ENCODE peak calls at places on chromosomes 11 and 22, in eight cellular contexts. L, G, B, Q, N, H, R and S are unnamed samples.

GRCh38 chr11:113587318-113587739 is 112.1 kb upstream of the DRD2 start:
- DNase-seq in L (peak), G (no peak), B (no peak), Q (no peak), N (no peak), H (no peak), R (no peak), S (no peak)

GRCh38 chr11:7749456-7749855 is 43.2 kb upstream of the OVCH2 start:
- DNase-seq in L (peak), G (no peak), B (no peak), Q (no peak), N (no peak), H (no peak), R (no peak), S (no peak)

GRCh38 chr22:31614781-31615480 is 47.1 kb downstream of the PISD start:
- DNase-seq in L (no peak), G (no peak), B (no peak), Q (no peak), N (no peak), H (no peak), R (no peak), S (no peak)

GRCh38 chr11:130151196-130151595 is 8.4 kb upstream of the ST14 start:
- DNase-seq in L (no peak), G (no peak), B (no peak), Q (no peak), N (no peak), H (no peak), R (no peak), S (no peak)

GRCh38 chr11:44989831-44990566 is 39.3 kb upstream of the TP53I11 start:
- DNase-seq in L (no peak), G (no peak), B (peak), Q (no peak), N (no peak), H (peak), R (no peak), S (peak)

GRCh38 chr11:111852103-111852502 is 19.3 kb downstream of the ALG9 start:
- DNase-seq in L (no peak), G (no peak), B (no peak), Q (no peak), N (no peak), H (no peak), R (no peak), S (no peak)

GRCh38 chr11:75588067-75588481 is 26.0 kb downstream of the SERPINH1 start:
- DNase-seq in L (no peak), G (no peak), B (no peak), Q (no peak), N (no peak), H (no peak), R (peak), S (peak)

GRCh38 chr11:102843474-102843873 is at the start of gene MMP3:
- DNase-seq in L (peak), G (no peak), B (no peak), Q (no peak), N (no peak), H (no peak), R (no peak), S (no peak)

GRCh38 chr11:124863137-124863825 is 2.0 kb upstream of the ROBO3 start:
- DNase-seq in L (peak), G (no peak), B (no peak), Q (no peak), N (no peak), H (no peak), R (no peak), S (peak)

GRCh38 chr11:129314381-129314780 is 61.3 kb upstream of the BARX2 start:
- DNase-seq in L (no peak), G (no peak), B (no peak), Q (no peak), N (no peak), H (no peak), R (no peak), S (no peak)

GRCh38 chr11:126345759-126346585 is 9.5 kb upstream of the ST3GAL4 start:
- DNase-seq in L (peak), G (no peak), B (no peak), Q (no peak), N (no peak), H (no peak), R (no peak), S (peak)

GRCh38 chr11:16811136-16812020 is 72.9 kb downstream of the C11orf58 start:
- DNase-seq in L (no peak), G (no peak), B (no peak), Q (no peak), N (no peak), H (no peak), R (no peak), S (no peak)

GRCh38 chr11:28759311-28759710 is 651.1 kb downstream of the METTL15 start:
- DNase-seq in L (no peak), G (no peak), B (no peak), Q (no peak), N (no peak), H (no peak), R (peak), S (no peak)

GRCh38 chr11:119051440-119052162 is 5.4 kb downstream of the HYOU1 start:
- DNase-seq in L (no peak), G (no peak), B (no peak), Q (no peak), N (no peak), H (no peak), R (no peak), S (no peak)

GRCh38 chr11:32562839-32563599 is 20.6 kb upstream of the EIF3M start:
- DNase-seq in L (no peak), G (no peak), B (no peak), Q (no peak), N (no peak), H (no peak), R (no peak), S (no peak)

GRCh38 chr22:30208631-30209603 is 37.6 kb downstream of the LIF start:
- DNase-seq in L (peak), G (no peak), B (no peak), Q (no peak), N (peak), H (peak), R (peak), S (peak)

GRCh38 chr11:69533296-69534165 is 52.1 kb downstream of the LINC01488 start:
- DNase-seq in L (no peak), G (no peak), B (no peak), Q (no peak), N (no peak), H (no peak), R (no peak), S (no peak)

GRCh38 chr11:87743002-87743401 is 432.2 kb downstream of the RAB38 start:
- DNase-seq in L (no peak), G (no peak), B (no peak), Q (no peak), N (no peak), H (no peak), R (peak), S (no peak)

GRCh38 chr11:17012712-17013547 is 1.3 kb downstream of the PLEKHA7 start:
- DNase-seq in L (peak), G (no peak), B (no peak), Q (no peak), N (no peak), H (peak), R (peak), S (peak)

GRCh38 chr22:50684501-50684900 is 11.9 kb downstream of the SHANK3 start:
- DNase-seq in L (no peak), G (no peak), B (no peak), Q (no peak), N (no peak), H (no peak), R (no peak), S (no peak)

GRCh38 chr11:134349109-134349801 is 17.5 kb downstream of the GLB1L2 start:
- DNase-seq in L (no peak), G (no peak), B (no peak), Q (no peak), N (no peak), H (no peak), R (no peak), S (no peak)

GRCh38 chr22:47168900-47169800 is 406.7 kb downstream of the TBC1D22A start:
- DNase-seq in L (peak), G (no peak), B (no peak), Q (no peak), N (peak), H (no peak), R (peak), S (no peak)

GRCh38 chr22:22710719-22711531 is 66.5 kb downstream of the GGTLC2 start:
- DNase-seq in L (peak), G (peak), B (peak), Q (no peak), N (no peak), H (peak), R (peak), S (peak)

GRCh38 chr11:118961591-118961990 is 5.5 kb downstream of the UPK2 start:
- DNase-seq in L (no peak), G (no peak), B (no peak), Q (no peak), N (no peak), H (no peak), R (no peak), S (no peak)

GRCh38 chr11:123188508-123189165 is 6.4 kb downstream of the CLMP start:
- DNase-seq in L (peak), G (no peak), B (peak), Q (no peak), N (no peak), H (no peak), R (no peak), S (no peak)

GRCh38 chr11:13891911-13892310 is 70.6 kb upstream of the SPON1 start:
- DNase-seq in L (no peak), G (no peak), B (peak), Q (no peak), N (peak), H (no peak), R (peak), S (no peak)

GRCh38 chr11:5608778-5609177 is 12.3 kb downstream of the TRIM6 start:
- DNase-seq in L (no peak), G (no peak), B (no peak), Q (no peak), N (no peak), H (no peak), R (no peak), S (no peak)

GRCh38 chr11:134277176-134278001 is 1.2 kb downstream of the GLB1L3 start:
- DNase-seq in L (no peak), G (no peak), B (no peak), Q (no peak), N (no peak), H (no peak), R (no peak), S (no peak)

GRCh38 chr11:63494936-63495335 is 4.0 kb upstream of the PLAAT5 start:
- DNase-seq in L (no peak), G (no peak), B (no peak), Q (no peak), N (no peak), H (no peak), R (no peak), S (no peak)

GRCh38 chr11:26042113-26042512 is 289.8 kb upstream of the ANO3 start:
- DNase-seq in L (no peak), G (no peak), B (no peak), Q (no peak), N (no peak), H (no peak), R (no peak), S (no peak)

GRCh38 chr11:5090668-5091067 is 21.3 kb downstream of the OR52E1 start:
- DNase-seq in L (no peak), G (no peak), B (no peak), Q (no peak), N (no peak), H (no peak), R (no peak), S (no peak)

GRCh38 chr11:72821221-72821919 is 7.2 kb downstream of the ATG16L2 start:
- DNase-seq in L (no peak), G (no peak), B (no peak), Q (no peak), N (no peak), H (no peak), R (no peak), S (no peak)

GRCh38 chr22:43262990-43263644 is 76.2 kb upstream of the TTLL12 start:
- DNase-seq in L (no peak), G (peak), B (no peak), Q (no peak), N (no peak), H (peak), R (peak), S (peak)

GRCh38 chr11:27241316-27242122 is 121.5 kb downstream of the CCDC34 start:
- DNase-seq in L (peak), G (no peak), B (no peak), Q (no peak), N (no peak), H (no peak), R (no peak), S (no peak)